ENCODE peak calls at places on chromosomes 3 and 15, in four cellular contexts. One of them, this sample, is unnamed.

GRCh38 chr15:96948981-96949380 is 618.5 kb downstream of the NR2F2 start:
- DNase-seq in Panc1: no peak
- DNase-seq in heart left ventricle: no peak
- DNase-seq in cardiac muscle cell: no peak
- DNase-seq in this sample: peak; percentile 2

GRCh38 chr15:66723826-66724731 is 22.0 kb downstream of the SMAD6 start:
- DNase-seq in Panc1: no peak
- DNase-seq in heart left ventricle: no peak
- DNase-seq in cardiac muscle cell: no peak
- DNase-seq in this sample: no peak

GRCh38 chr3:146505496-146505895 is 36.1 kb upstream of the PLSCR2 start:
- DNase-seq in cardiac muscle cell: no peak
- DNase-seq in heart left ventricle: no peak
- DNase-seq in Panc1: no peak
- DNase-seq in this sample: peak; percentile 25

GRCh38 chr3:13718000-13718399 is 161.9 kb downstream of the WNT7A start:
- DNase-seq in Panc1: no peak
- DNase-seq in cardiac muscle cell: no peak
- DNase-seq in heart left ventricle: no peak
- DNase-seq in this sample: no peak

GRCh38 chr15:66850078-66850991 is 148.3 kb downstream of the SMAD6 start:
- DNase-seq in heart left ventricle: peak; percentile 72
- DNase-seq in cardiac muscle cell: peak; percentile 96
- DNase-seq in Panc1: no peak
- DNase-seq in this sample: no peak

GRCh38 chr15:28105224-28105791 is 6.2 kb upstream of the OCA2 start:
- DNase-seq in cardiac muscle cell: no peak
- DNase-seq in heart left ventricle: no peak
- DNase-seq in Panc1: no peak
- DNase-seq in this sample: no peak

GRCh38 chr15:25477816-25478215 is 39.0 kb upstream of the UBE3A start:
- DNase-seq in Panc1: no peak
- DNase-seq in cardiac muscle cell: no peak
- DNase-seq in heart left ventricle: no peak
- DNase-seq in this sample: no peak

GRCh38 chr15:76181705-76182107 is 121.9 kb downstream of the TMEM266 start:
- DNase-seq in heart left ventricle: no peak
- DNase-seq in Panc1: no peak
- DNase-seq in cardiac muscle cell: no peak
- DNase-seq in this sample: no peak

GRCh38 chr3:41196499-41197410 is 2.5 kb upstream of the CTNNB1 start:
- DNase-seq in Panc1: no peak
- DNase-seq in heart left ventricle: no peak
- DNase-seq in cardiac muscle cell: no peak
- DNase-seq in this sample: no peak

GRCh38 chr3:192409838-192410683 is 317.3 kb downstream of the FGF12 start:
- DNase-seq in Panc1: no peak
- DNase-seq in cardiac muscle cell: peak; percentile 38
- DNase-seq in heart left ventricle: peak; percentile 64
- DNase-seq in this sample: peak; percentile 18

GRCh38 chr15:99029358-99029871 is 21.8 kb upstream of the PGPEP1L start:
- DNase-seq in heart left ventricle: no peak
- DNase-seq in cardiac muscle cell: no peak
- DNase-seq in Panc1: no peak
- DNase-seq in this sample: no peak

GRCh38 chr3:40585381-40586016 is 60.7 kb downstream of the ZNF621 start:
- DNase-seq in cardiac muscle cell: no peak
- DNase-seq in heart left ventricle: no peak
- DNase-seq in Panc1: no peak
- DNase-seq in this sample: no peak

GRCh38 chr3:36866358-36866757 is 78.5 kb downstream of the TRANK1 start:
- DNase-seq in Panc1: no peak
- DNase-seq in heart left ventricle: no peak
- DNase-seq in cardiac muscle cell: no peak
- DNase-seq in this sample: peak; percentile 34

GRCh38 chr3:14455571-14456317 is 53.3 kb downstream of the SLC6A6 start:
- DNase-seq in heart left ventricle: no peak
- DNase-seq in cardiac muscle cell: no peak
- DNase-seq in Panc1: no peak
- DNase-seq in this sample: no peak

GRCh38 chr3:82558081-82558480 is 796.6 kb upstream of the GBE1 start:
- DNase-seq in Panc1: no peak
- DNase-seq in heart left ventricle: no peak
- DNase-seq in cardiac muscle cell: no peak
- DNase-seq in this sample: no peak

GRCh38 chr3:8311321-8311720 is 190.3 kb upstream of the LMCD1 start:
- DNase-seq in cardiac muscle cell: no peak
- DNase-seq in Panc1: no peak
- DNase-seq in heart left ventricle: no peak
- DNase-seq in this sample: no peak

GRCh38 chr3:72338942-72339749 is 509.1 kb downstream of the SHQ1 start:
- DNase-seq in cardiac muscle cell: no peak
- DNase-seq in heart left ventricle: no peak
- DNase-seq in Panc1: peak; percentile 13
- DNase-seq in this sample: peak; percentile 98

GRCh38 chr3:146218880-146219866 is 31.7 kb downstream of the PLSCR4 start:
- DNase-seq in heart left ventricle: no peak
- DNase-seq in cardiac muscle cell: peak; percentile 46
- DNase-seq in Panc1: no peak
- DNase-seq in this sample: peak; percentile 68

GRCh38 chr15:83914906-83915305 is 261.0 kb downstream of the ADAMTSL3 start:
- DNase-seq in Panc1: no peak
- DNase-seq in cardiac muscle cell: no peak
- DNase-seq in heart left ventricle: no peak
- DNase-seq in this sample: peak; percentile 3

GRCh38 chr15:92714071-92714456 is 58.5 kb upstream of the FAM174B start:
- DNase-seq in cardiac muscle cell: peak; percentile 40
- DNase-seq in Panc1: no peak
- DNase-seq in heart left ventricle: no peak
- DNase-seq in this sample: peak; percentile 39

GRCh38 chr3:51668756-51669155 is 2.3 kb upstream of the TEX264 start:
- DNase-seq in cardiac muscle cell: no peak
- DNase-seq in Panc1: no peak
- DNase-seq in heart left ventricle: no peak
- DNase-seq in this sample: no peak

GRCh38 chr15:57649138-57649537 is 57.4 kb upstream of the POLR2M start:
- DNase-seq in heart left ventricle: no peak
- DNase-seq in cardiac muscle cell: no peak
- DNase-seq in Panc1: no peak
- DNase-seq in this sample: peak; percentile 64

GRCh38 chr3:108472011-108472591 is 38.3 kb downstream of the MYH15 start:
- DNase-seq in cardiac muscle cell: no peak
- DNase-seq in heart left ventricle: no peak
- DNase-seq in Panc1: peak; percentile 88
- DNase-seq in this sample: peak; percentile 82

GRCh38 chr15:36612063-36612788 is 32.8 kb downstream of the CDIN1 start:
- DNase-seq in heart left ventricle: no peak
- DNase-seq in Panc1: no peak
- DNase-seq in cardiac muscle cell: peak; percentile 15
- DNase-seq in this sample: peak; percentile 57

GRCh38 chr15:62133141-62133540 is 31.9 kb downstream of the C2CD4B start:
- DNase-seq in cardiac muscle cell: no peak
- DNase-seq in heart left ventricle: no peak
- DNase-seq in Panc1: no peak
- DNase-seq in this sample: no peak

GRCh38 chr3:117439812-117440211 is 730.2 kb downstream of the TUSC7 start:
- DNase-seq in cardiac muscle cell: peak; percentile 28
- DNase-seq in Panc1: no peak
- DNase-seq in heart left ventricle: no peak
- DNase-seq in this sample: peak; percentile 13

GRCh38 chr15:89828324-89829145 is 13.9 kb upstream of the ANPEP start:
- DNase-seq in Panc1: no peak
- DNase-seq in heart left ventricle: peak; percentile 79
- DNase-seq in cardiac muscle cell: peak; percentile 56
- DNase-seq in this sample: peak; percentile 72

DNA sequence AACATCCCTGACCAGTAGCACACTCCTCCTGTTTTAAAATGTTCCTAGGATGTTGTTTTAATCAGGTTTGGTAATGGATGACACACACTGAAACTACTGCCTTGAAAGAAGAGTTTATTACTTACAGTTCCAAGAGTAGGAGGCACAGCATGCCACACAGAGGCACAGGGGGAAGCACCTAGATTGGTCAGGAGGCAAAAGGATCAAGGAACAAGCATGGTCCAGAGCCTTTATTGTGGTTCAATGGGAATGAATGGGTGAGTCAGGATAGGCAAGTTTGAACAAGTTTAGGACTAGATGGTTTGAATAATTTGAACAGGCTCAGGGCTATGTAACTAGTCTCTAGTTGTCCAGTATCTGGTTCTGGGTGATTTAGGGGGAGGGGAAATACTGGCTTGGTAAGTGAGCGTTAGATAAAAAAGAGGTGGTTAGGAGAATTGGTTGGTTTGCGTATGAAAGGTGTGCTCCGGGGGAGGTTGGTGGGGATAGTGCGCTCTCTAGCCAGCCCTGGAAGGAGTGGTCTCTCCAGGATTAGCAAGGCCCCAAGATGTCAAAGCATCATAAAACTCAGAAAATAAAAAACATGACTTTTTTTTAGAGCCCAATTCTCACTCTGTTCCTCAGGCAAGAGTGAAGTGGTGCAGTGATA is 35.1 kb downstream of the TMOD3 start:
- DNase-seq in heart left ventricle: no peak
- DNase-seq in Panc1: no peak
- DNase-seq in cardiac muscle cell: no peak
- DNase-seq in this sample: no peak
- H3K4me3 ChIP-seq in heart left ventricle: no peak overlapping the region
- H3K4me3 ChIP-seq in Panc1: no peak overlapping the region
- H3K4me3 ChIP-seq in cardiac muscle cell: no peak overlapping the region
- H3K4me3 ChIP-seq in this sample: no peak overlapping the region

DNA sequence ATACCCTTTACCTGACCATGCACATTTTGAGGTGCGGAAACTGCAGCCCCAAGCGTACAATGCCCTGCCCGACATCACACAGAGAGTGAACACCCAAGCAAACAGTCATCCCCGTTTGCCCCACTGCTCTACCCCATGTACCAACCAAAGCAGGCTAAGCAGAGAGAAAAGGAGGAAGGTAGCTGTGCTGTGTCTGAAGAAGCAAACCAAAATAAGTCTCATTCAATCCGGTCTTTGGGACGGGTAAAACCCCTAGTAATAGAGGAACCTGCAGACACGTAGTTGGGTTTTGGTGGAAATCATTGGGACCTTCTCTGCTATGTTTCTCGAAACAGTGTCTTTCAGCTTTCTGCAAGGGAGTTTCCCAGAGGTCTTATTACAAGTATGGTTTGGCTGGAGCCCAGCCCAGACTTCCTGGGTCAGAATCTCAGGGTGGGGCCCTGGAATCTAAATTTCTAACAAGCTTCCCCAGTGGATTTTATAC is 164.6 kb upstream of the HES1 start:
- DNase-seq in cardiac muscle cell: no peak
- DNase-seq in heart left ventricle: no peak
- DNase-seq in Panc1: no peak
- DNase-seq in this sample: no peak
- TF ChIP-seq CTCF in cardiac muscle cell: no peak
- TF ChIP-seq CTCF in heart left ventricle: no peak
- TF ChIP-seq CTCF in Panc1: no peak
- TF ChIP-seq CTCF in this sample: no peak

GRCh38 chr3:139677341-139678155 is at the start of gene NMNAT3:
- DNase-seq in Panc1: no peak
- DNase-seq in heart left ventricle: peak; percentile 90
- DNase-seq in cardiac muscle cell: peak; percentile 91
- DNase-seq in this sample: peak; percentile 55
- H3K4me3 ChIP-seq in Panc1: peak within 1 kb of the TSS; percentile 48
- H3K4me3 ChIP-seq in heart left ventricle: peak within 1 kb of the TSS; percentile 68
- H3K4me3 ChIP-seq in cardiac muscle cell: peak within 1 kb of the TSS; percentile 39
- H3K4me3 ChIP-seq in this sample: peak within 1 kb of the TSS; percentile 52

GRCh38 chr3:138265745-138266144 is 63.9 kb downstream of the NME9 start:
- DNase-seq in Panc1: no peak
- DNase-seq in heart left ventricle: no peak
- DNase-seq in cardiac muscle cell: no peak
- DNase-seq in this sample: no peak

GRCh38 chr3:138267083-138267482 is 62.6 kb downstream of the NME9 start:
- DNase-seq in cardiac muscle cell: no peak
- DNase-seq in heart left ventricle: no peak
- DNase-seq in Panc1: no peak
- DNase-seq in this sample: no peak

GRCh38 chr3:138271189-138271794 is 58.4 kb downstream of the NME9 start:
- DNase-seq in cardiac muscle cell: no peak
- DNase-seq in Panc1: no peak
- DNase-seq in heart left ventricle: no peak
- DNase-seq in this sample: no peak

GRCh38 chr3:138270245-138270644 is 59.4 kb downstream of the NME9 start:
- DNase-seq in cardiac muscle cell: no peak
- DNase-seq in Panc1: no peak
- DNase-seq in heart left ventricle: no peak
- DNase-seq in this sample: no peak
- TF ChIP-seq CTCF in cardiac muscle cell: no peak
- TF ChIP-seq CTCF in Panc1: peak; percentile 9
- TF ChIP-seq CTCF in heart left ventricle: no peak
- TF ChIP-seq CTCF in this sample: no peak

GRCh38 chr3:73605388-73605787 is 19.4 kb downstream of the PDZRN3 start:
- DNase-seq in cardiac muscle cell: no peak
- DNase-seq in heart left ventricle: no peak
- DNase-seq in Panc1: no peak
- DNase-seq in this sample: peak; percentile 85

GRCh38 chr3:73605861-73606260 is 18.9 kb downstream of the PDZRN3 start:
- DNase-seq in Panc1: no peak
- DNase-seq in heart left ventricle: no peak
- DNase-seq in cardiac muscle cell: no peak
- DNase-seq in this sample: no peak

GRCh38 chr3:73604491-73604890 is 20.2 kb downstream of the PDZRN3 start:
- DNase-seq in heart left ventricle: no peak
- DNase-seq in Panc1: no peak
- DNase-seq in cardiac muscle cell: no peak
- DNase-seq in this sample: no peak

GRCh38 chr3:73602171-73602570 is 22.6 kb downstream of the PDZRN3 start:
- DNase-seq in Panc1: no peak
- DNase-seq in cardiac muscle cell: no peak
- DNase-seq in heart left ventricle: no peak
- DNase-seq in this sample: peak; percentile 76

GRCh38 chr3:73603771-73604171 is 21.0 kb downstream of the PDZRN3 start:
- DNase-seq in Panc1: no peak
- DNase-seq in heart left ventricle: no peak
- DNase-seq in cardiac muscle cell: no peak
- DNase-seq in this sample: peak; percentile 56
- H3K4me3 ChIP-seq in Panc1: no peak overlapping the region
- H3K4me3 ChIP-seq in heart left ventricle: no peak overlapping the region
- H3K4me3 ChIP-seq in cardiac muscle cell: no peak overlapping the region
- H3K4me3 ChIP-seq in this sample: no peak overlapping the region

This sample was measured in cardiac fibroblast.